ENCODE peak calls at places on chromosome 19, in ten cellular contexts. One of them, this sample, is unnamed.

GRCh38 chr19:49749771-49750170 is 13.3 kb downstream of the TSKS start:
- DNase-seq in left ventricle myocardium inferior: no peak
- DNase-seq in naive thymus-derived CD4-positive, alpha-beta T cell: no peak
- DNase-seq in pancreas: no peak
- DNase-seq in esophagus muscularis mucosa: no peak
- DNase-seq in AG04450: no peak
- DNase-seq in kidney: no peak
- DNase-seq in substantia nigra: no peak
- DNase-seq in spleen: no peak
- DNase-seq in breast epithelium: no peak
- DNase-seq in this sample: no peak

GRCh38 chr19:49579947-49580263 is 451 bp downstream of the NOSIP start:
- DNase-seq in left ventricle myocardium inferior: no peak
- DNase-seq in naive thymus-derived CD4-positive, alpha-beta T cell: no peak
- DNase-seq in pancreas: no peak
- DNase-seq in esophagus muscularis mucosa: no peak
- DNase-seq in AG04450: no peak
- DNase-seq in kidney: no peak
- DNase-seq in substantia nigra: no peak
- DNase-seq in spleen: no peak
- DNase-seq in breast epithelium: no peak
- DNase-seq in this sample: no peak

GRCh38 chr19:13022859-13023636 is 27.8 kb downstream of the NFIX start:
- DNase-seq in left ventricle myocardium inferior: peak
- DNase-seq in naive thymus-derived CD4-positive, alpha-beta T cell: no peak
- DNase-seq in pancreas: peak
- DNase-seq in esophagus muscularis mucosa: peak
- DNase-seq in AG04450: peak
- DNase-seq in kidney: peak
- DNase-seq in substantia nigra: peak
- DNase-seq in spleen: no peak
- DNase-seq in breast epithelium: peak
- DNase-seq in this sample: peak

GRCh38 chr19:18208098-18208951 is 4.5 kb upstream of the RAB3A start:
- DNase-seq in left ventricle myocardium inferior: peak
- DNase-seq in naive thymus-derived CD4-positive, alpha-beta T cell: peak
- DNase-seq in pancreas: peak
- DNase-seq in esophagus muscularis mucosa: no peak
- DNase-seq in AG04450: peak
- DNase-seq in kidney: peak
- DNase-seq in substantia nigra: peak
- DNase-seq in spleen: peak
- DNase-seq in breast epithelium: no peak
- DNase-seq in this sample: peak

GRCh38 chr19:9782282-9782681 is 13.7 kb upstream of the ZNF846 start:
- DNase-seq in left ventricle myocardium inferior: no peak
- DNase-seq in naive thymus-derived CD4-positive, alpha-beta T cell: no peak
- DNase-seq in pancreas: no peak
- DNase-seq in esophagus muscularis mucosa: no peak
- DNase-seq in AG04450: no peak
- DNase-seq in kidney: no peak
- DNase-seq in substantia nigra: no peak
- DNase-seq in spleen: no peak
- DNase-seq in breast epithelium: no peak
- DNase-seq in this sample: no peak

GRCh38 chr19:34662919-34663318 is 14.0 kb downstream of the SCGB2B2 start:
- DNase-seq in left ventricle myocardium inferior: no peak
- DNase-seq in naive thymus-derived CD4-positive, alpha-beta T cell: peak
- DNase-seq in pancreas: no peak
- DNase-seq in esophagus muscularis mucosa: no peak
- DNase-seq in AG04450: no peak
- DNase-seq in kidney: no peak
- DNase-seq in substantia nigra: no peak
- DNase-seq in spleen: no peak
- DNase-seq in breast epithelium: no peak
- DNase-seq in this sample: peak

GRCh38 chr19:2308114-2308556 is at the start of gene LINGO3:
- DNase-seq in left ventricle myocardium inferior: no peak
- DNase-seq in naive thymus-derived CD4-positive, alpha-beta T cell: no peak
- DNase-seq in pancreas: no peak
- DNase-seq in esophagus muscularis mucosa: no peak
- DNase-seq in AG04450: no peak
- DNase-seq in kidney: no peak
- DNase-seq in substantia nigra: no peak
- DNase-seq in spleen: no peak
- DNase-seq in breast epithelium: no peak
- DNase-seq in this sample: no peak

GRCh38 chr19:32800757-32801156 is 68.8 kb downstream of the SLC7A9 start:
- DNase-seq in left ventricle myocardium inferior: no peak
- DNase-seq in naive thymus-derived CD4-positive, alpha-beta T cell: no peak
- DNase-seq in pancreas: no peak
- DNase-seq in esophagus muscularis mucosa: no peak
- DNase-seq in AG04450: no peak
- DNase-seq in kidney: no peak
- DNase-seq in substantia nigra: no peak
- DNase-seq in spleen: no peak
- DNase-seq in breast epithelium: no peak
- DNase-seq in this sample: no peak

GRCh38 chr19:57934820-57935665 is at the start of gene ZNF418:
- DNase-seq in left ventricle myocardium inferior: peak
- DNase-seq in naive thymus-derived CD4-positive, alpha-beta T cell: peak
- DNase-seq in pancreas: peak
- DNase-seq in esophagus muscularis mucosa: no peak
- DNase-seq in AG04450: peak
- DNase-seq in kidney: peak
- DNase-seq in substantia nigra: peak
- DNase-seq in spleen: peak
- DNase-seq in breast epithelium: peak
- DNase-seq in this sample: no peak

GRCh38 chr19:57512845-57513244 is 13.1 kb downstream of the ZNF773 start:
- DNase-seq in left ventricle myocardium inferior: no peak
- DNase-seq in naive thymus-derived CD4-positive, alpha-beta T cell: no peak
- DNase-seq in pancreas: no peak
- DNase-seq in esophagus muscularis mucosa: no peak
- DNase-seq in AG04450: no peak
- DNase-seq in kidney: no peak
- DNase-seq in substantia nigra: no peak
- DNase-seq in spleen: no peak
- DNase-seq in breast epithelium: no peak
- DNase-seq in this sample: peak

GRCh38 chr19:15422311-15423075 is 3.7 kb upstream of the AKAP8L start:
- DNase-seq in left ventricle myocardium inferior: no peak
- DNase-seq in naive thymus-derived CD4-positive, alpha-beta T cell: no peak
- DNase-seq in pancreas: peak
- DNase-seq in esophagus muscularis mucosa: no peak
- DNase-seq in AG04450: no peak
- DNase-seq in kidney: no peak
- DNase-seq in substantia nigra: no peak
- DNase-seq in spleen: no peak
- DNase-seq in breast epithelium: no peak
- DNase-seq in this sample: no peak

GRCh38 chr19:19540707-19541515 is 2.8 kb downstream of the CILP2 start:
- DNase-seq in left ventricle myocardium inferior: no peak
- DNase-seq in naive thymus-derived CD4-positive, alpha-beta T cell: peak
- DNase-seq in pancreas: peak
- DNase-seq in esophagus muscularis mucosa: no peak
- DNase-seq in AG04450: no peak
- DNase-seq in kidney: peak
- DNase-seq in substantia nigra: no peak
- DNase-seq in spleen: peak
- DNase-seq in breast epithelium: peak
- DNase-seq in this sample: peak

GRCh38 chr19:10293637-10294367 is 4.0 kb downstream of the ICAM5 start:
- DNase-seq in left ventricle myocardium inferior: no peak
- DNase-seq in naive thymus-derived CD4-positive, alpha-beta T cell: no peak
- DNase-seq in pancreas: no peak
- DNase-seq in esophagus muscularis mucosa: no peak
- DNase-seq in AG04450: no peak
- DNase-seq in kidney: no peak
- DNase-seq in substantia nigra: no peak
- DNase-seq in spleen: no peak
- DNase-seq in breast epithelium: no peak
- DNase-seq in this sample: no peak

GRCh38 chr19:8334458-8335342 is 8.4 kb downstream of the KANK3 start:
- DNase-seq in left ventricle myocardium inferior: peak
- DNase-seq in naive thymus-derived CD4-positive, alpha-beta T cell: no peak
- DNase-seq in pancreas: peak
- DNase-seq in esophagus muscularis mucosa: no peak
- DNase-seq in AG04450: no peak
- DNase-seq in kidney: no peak
- DNase-seq in substantia nigra: no peak
- DNase-seq in spleen: peak
- DNase-seq in breast epithelium: no peak
- DNase-seq in this sample: no peak

GRCh38 chr19:11452814-11453335 is 17.4 kb downstream of the PRKCSH start:
- DNase-seq in left ventricle myocardium inferior: no peak
- DNase-seq in naive thymus-derived CD4-positive, alpha-beta T cell: no peak
- DNase-seq in pancreas: no peak
- DNase-seq in esophagus muscularis mucosa: no peak
- DNase-seq in AG04450: no peak
- DNase-seq in kidney: no peak
- DNase-seq in substantia nigra: no peak
- DNase-seq in spleen: no peak
- DNase-seq in breast epithelium: no peak
- DNase-seq in this sample: no peak

GRCh38 chr19:9721861-9722260 is 46.7 kb downstream of the ZNF846 start:
- DNase-seq in left ventricle myocardium inferior: no peak
- DNase-seq in naive thymus-derived CD4-positive, alpha-beta T cell: no peak
- DNase-seq in pancreas: no peak
- DNase-seq in esophagus muscularis mucosa: no peak
- DNase-seq in AG04450: no peak
- DNase-seq in kidney: no peak
- DNase-seq in substantia nigra: no peak
- DNase-seq in spleen: no peak
- DNase-seq in breast epithelium: no peak
- DNase-seq in this sample: peak

GRCh38 chr19:10819124-10820060 is 16.6 kb downstream of the TMED1 start:
- DNase-seq in left ventricle myocardium inferior: no peak
- DNase-seq in naive thymus-derived CD4-positive, alpha-beta T cell: no peak
- DNase-seq in pancreas: no peak
- DNase-seq in esophagus muscularis mucosa: no peak
- DNase-seq in AG04450: no peak
- DNase-seq in kidney: no peak
- DNase-seq in substantia nigra: no peak
- DNase-seq in spleen: no peak
- DNase-seq in breast epithelium: no peak
- DNase-seq in this sample: no peak

GRCh38 chr19:17097593-17098126 is 22.1 kb downstream of the MYO9B start:
- DNase-seq in left ventricle myocardium inferior: no peak
- DNase-seq in naive thymus-derived CD4-positive, alpha-beta T cell: no peak
- DNase-seq in pancreas: no peak
- DNase-seq in esophagus muscularis mucosa: no peak
- DNase-seq in AG04450: no peak
- DNase-seq in kidney: no peak
- DNase-seq in substantia nigra: no peak
- DNase-seq in spleen: no peak
- DNase-seq in breast epithelium: no peak
- DNase-seq in this sample: no peak

GRCh38 chr19:35288843-35289355 is 3.1 kb upstream of the MAG start:
- DNase-seq in left ventricle myocardium inferior: no peak
- DNase-seq in naive thymus-derived CD4-positive, alpha-beta T cell: no peak
- DNase-seq in pancreas: no peak
- DNase-seq in esophagus muscularis mucosa: no peak
- DNase-seq in AG04450: no peak
- DNase-seq in kidney: no peak
- DNase-seq in substantia nigra: no peak
- DNase-seq in spleen: no peak
- DNase-seq in breast epithelium: no peak
- DNase-seq in this sample: no peak

GRCh38 chr19:35086455-35086854 is 29.2 kb upstream of the FXYD3 start:
- DNase-seq in left ventricle myocardium inferior: no peak
- DNase-seq in naive thymus-derived CD4-positive, alpha-beta T cell: no peak
- DNase-seq in pancreas: no peak
- DNase-seq in esophagus muscularis mucosa: no peak
- DNase-seq in AG04450: no peak
- DNase-seq in kidney: no peak
- DNase-seq in substantia nigra: no peak
- DNase-seq in spleen: peak
- DNase-seq in breast epithelium: no peak
- DNase-seq in this sample: no peak

GRCh38 chr19:39237200-39238184 is 7.3 kb downstream of the IFNL3 start:
- DNase-seq in left ventricle myocardium inferior: no peak
- DNase-seq in naive thymus-derived CD4-positive, alpha-beta T cell: no peak
- DNase-seq in pancreas: peak
- DNase-seq in esophagus muscularis mucosa: no peak
- DNase-seq in AG04450: no peak
- DNase-seq in kidney: peak
- DNase-seq in substantia nigra: no peak
- DNase-seq in spleen: peak
- DNase-seq in breast epithelium: peak
- DNase-seq in this sample: peak

GRCh38 chr19:45781282-45782161 is 768 bp downstream of the DMPK start:
- DNase-seq in left ventricle myocardium inferior: no peak
- DNase-seq in naive thymus-derived CD4-positive, alpha-beta T cell: no peak
- DNase-seq in pancreas: peak
- DNase-seq in esophagus muscularis mucosa: no peak
- DNase-seq in AG04450: no peak
- DNase-seq in kidney: peak
- DNase-seq in substantia nigra: no peak
- DNase-seq in spleen: no peak
- DNase-seq in breast epithelium: peak
- DNase-seq in this sample: no peak
- H3K27ac ChIP-seq in left ventricle myocardium inferior: peak
- H3K27ac ChIP-seq in naive thymus-derived CD4-positive, alpha-beta T cell: no peak
- H3K27ac ChIP-seq in pancreas: peak
- H3K27ac ChIP-seq in esophagus muscularis mucosa: peak
- H3K27ac ChIP-seq in AG04450: peak
- H3K27ac ChIP-seq in kidney: peak
- H3K27ac ChIP-seq in substantia nigra: peak
- H3K27ac ChIP-seq in spleen: peak
- H3K27ac ChIP-seq in breast epithelium: peak
- H3K27ac ChIP-seq in this sample: no peak

GRCh38 chr19:37953125-37953524 is 46.1 kb downstream of the SIPA1L3 start:
- DNase-seq in left ventricle myocardium inferior: no peak
- DNase-seq in naive thymus-derived CD4-positive, alpha-beta T cell: no peak
- DNase-seq in pancreas: no peak
- DNase-seq in esophagus muscularis mucosa: no peak
- DNase-seq in AG04450: no peak
- DNase-seq in kidney: no peak
- DNase-seq in substantia nigra: no peak
- DNase-seq in spleen: no peak
- DNase-seq in breast epithelium: no peak
- DNase-seq in this sample: no peak
- H3K27ac ChIP-seq in left ventricle myocardium inferior: no peak
- H3K27ac ChIP-seq in naive thymus-derived CD4-positive, alpha-beta T cell: no peak
- H3K27ac ChIP-seq in pancreas: no peak
- H3K27ac ChIP-seq in esophagus muscularis mucosa: no peak
- H3K27ac ChIP-seq in AG04450: no peak
- H3K27ac ChIP-seq in kidney: peak
- H3K27ac ChIP-seq in substantia nigra: no peak
- H3K27ac ChIP-seq in spleen: no peak
- H3K27ac ChIP-seq in breast epithelium: no peak
- H3K27ac ChIP-seq in this sample: no peak

GRCh38 chr19:4090351-4091220 is 23.9 kb upstream of the ZBTB7A start:
- DNase-seq in left ventricle myocardium inferior: no peak
- DNase-seq in naive thymus-derived CD4-positive, alpha-beta T cell: no peak
- DNase-seq in pancreas: no peak
- DNase-seq in esophagus muscularis mucosa: no peak
- DNase-seq in AG04450: no peak
- DNase-seq in kidney: no peak
- DNase-seq in substantia nigra: no peak
- DNase-seq in spleen: no peak
- DNase-seq in breast epithelium: no peak
- DNase-seq in this sample: no peak
- H3K27ac ChIP-seq in left ventricle myocardium inferior: no peak
- H3K27ac ChIP-seq in naive thymus-derived CD4-positive, alpha-beta T cell: peak
- H3K27ac ChIP-seq in pancreas: no peak
- H3K27ac ChIP-seq in esophagus muscularis mucosa: no peak
- H3K27ac ChIP-seq in AG04450: no peak
- H3K27ac ChIP-seq in kidney: no peak
- H3K27ac ChIP-seq in substantia nigra: no peak
- H3K27ac ChIP-seq in spleen: peak
- H3K27ac ChIP-seq in breast epithelium: no peak
- H3K27ac ChIP-seq in this sample: peak

GRCh38 chr19:7098096-7098495 is 28.6 kb downstream of the ZNF557 start:
- DNase-seq in left ventricle myocardium inferior: no peak
- DNase-seq in naive thymus-derived CD4-positive, alpha-beta T cell: no peak
- DNase-seq in pancreas: no peak
- DNase-seq in esophagus muscularis mucosa: no peak
- DNase-seq in AG04450: no peak
- DNase-seq in kidney: no peak
- DNase-seq in substantia nigra: no peak
- DNase-seq in spleen: no peak
- DNase-seq in breast epithelium: no peak
- DNase-seq in this sample: no peak
- H3K27ac ChIP-seq in left ventricle myocardium inferior: peak
- H3K27ac ChIP-seq in naive thymus-derived CD4-positive, alpha-beta T cell: no peak
- H3K27ac ChIP-seq in pancreas: peak
- H3K27ac ChIP-seq in esophagus muscularis mucosa: peak
- H3K27ac ChIP-seq in AG04450: no peak
- H3K27ac ChIP-seq in kidney: no peak
- H3K27ac ChIP-seq in substantia nigra: no peak
- H3K27ac ChIP-seq in spleen: peak
- H3K27ac ChIP-seq in breast epithelium: no peak
- H3K27ac ChIP-seq in this sample: no peak

This sample was measured in DND-41.